ENCODE peak calls at places on chromosomes 7 and 10, in four cellular contexts. One of them, this sample, is unnamed. For H3K4me1, the result is how much of the 10 kb centered on the place peaks cover.

GRCh38 chr7:148622887-148623585 is 32.5 kb downstream of the C7orf33 start:
- DNase-seq in K562: no peak
- DNase-seq in SK-N-SH: peak
- DNase-seq in H1: no peak
- DNase-seq in this sample: no peak

GRCh38 chr7:111560773-111561658 is 1.3 kb downstream of the IMMP2L start:
- DNase-seq in K562: peak
- DNase-seq in SK-N-SH: peak
- DNase-seq in H1: no peak
- DNase-seq in this sample: no peak

GRCh38 chr7:120831260-120831659 is 26.7 kb downstream of the TSPAN12 start:
- DNase-seq in K562: no peak
- DNase-seq in SK-N-SH: no peak
- DNase-seq in H1: no peak
- DNase-seq in this sample: no peak

GRCh38 chr10:112376578-112376855 is 2.6 kb downstream of the ACSL5 start:
- DNase-seq in K562: no peak
- DNase-seq in SK-N-SH: no peak
- DNase-seq in H1: no peak
- DNase-seq in this sample: no peak

GRCh38 chr10:100340948-100341847 is 5.8 kb upstream of the SCD start:
- DNase-seq in K562: no peak
- DNase-seq in SK-N-SH: no peak
- DNase-seq in H1: no peak
- DNase-seq in this sample: no peak

GRCh38 chr7:102469351-102469971 is 4.7 kb downstream of the LRWD1 start:
- DNase-seq in K562: no peak
- DNase-seq in SK-N-SH: no peak
- DNase-seq in H1: no peak
- DNase-seq in this sample: no peak

GRCh38 chr7:89623018-89623672 is 531.1 kb upstream of the STEAP1 start:
- DNase-seq in K562: no peak
- DNase-seq in SK-N-SH: peak
- DNase-seq in H1: no peak
- DNase-seq in this sample: peak

GRCh38 chr10:31133628-31134302 is 102.1 kb upstream of the ZNF438 start:
- DNase-seq in K562: peak
- DNase-seq in SK-N-SH: peak
- DNase-seq in H1: no peak
- DNase-seq in this sample: peak

GRCh38 chr7:77316219-77316978 is 99.8 kb downstream of the GSAP start:
- DNase-seq in K562: no peak
- DNase-seq in SK-N-SH: no peak
- DNase-seq in H1: no peak
- DNase-seq in this sample: no peak

GRCh38 chr7:23105086-23105643 is 420 bp upstream of the KLHL7 start:
- DNase-seq in K562: no peak
- DNase-seq in SK-N-SH: no peak
- DNase-seq in H1: no peak
- DNase-seq in this sample: no peak

GRCh38 chr7:100819586-100819985 is 7.7 kb downstream of the EPHB4 start:
- DNase-seq in K562: no peak
- DNase-seq in SK-N-SH: peak
- DNase-seq in H1: no peak
- DNase-seq in this sample: no peak

GRCh38 chr7:141014091-141014490 is 661 bp downstream of the MRPS33 start:
- DNase-seq in K562: no peak
- DNase-seq in SK-N-SH: peak
- DNase-seq in H1: no peak
- DNase-seq in this sample: no peak

GRCh38 chr7:41758321-41758720 is 55.4 kb upstream of the INHBA start:
- DNase-seq in K562: no peak
- DNase-seq in SK-N-SH: no peak
- DNase-seq in H1: no peak
- DNase-seq in this sample: no peak

GRCh38 chr10:46526682-46527038 is 29.8 kb downstream of the GPRIN2 start:
- DNase-seq in K562: no peak
- DNase-seq in SK-N-SH: peak
- DNase-seq in H1: no peak
- DNase-seq in this sample: no peak

GRCh38 chr10:1036341-1036791 is 10.7 kb upstream of the IDI2 start:
- DNase-seq in K562: no peak
- DNase-seq in SK-N-SH: no peak
- DNase-seq in H1: no peak
- DNase-seq in this sample: no peak

GRCh38 chr10:121293121-121293520 is 305.1 kb downstream of the FGFR2 start:
- DNase-seq in K562: no peak
- DNase-seq in SK-N-SH: no peak
- DNase-seq in H1: no peak
- DNase-seq in this sample: no peak

GRCh38 chr10:112461029-112461887 is 14.2 kb downstream of the VTI1A start:
- DNase-seq in K562: no peak
- DNase-seq in SK-N-SH: no peak
- DNase-seq in H1: no peak
- DNase-seq in this sample: no peak

GRCh38 chr10:62380002-62380401 is 5.8 kb downstream of the ZNF365 start:
- DNase-seq in K562: no peak
- DNase-seq in SK-N-SH: no peak
- DNase-seq in H1: no peak
- DNase-seq in this sample: no peak

GRCh38 chr10:35540296-35541164 is 64.6 kb upstream of the GJD4 start:
- DNase-seq in K562: no peak
- DNase-seq in SK-N-SH: no peak
- DNase-seq in H1: no peak
- DNase-seq in this sample: no peak

GRCh38 chr7:110010379-110010778 is 1080.5 kb upstream of the LRRN3 start:
- DNase-seq in K562: no peak
- DNase-seq in SK-N-SH: no peak
- DNase-seq in H1: no peak
- DNase-seq in this sample: no peak

GRCh38 chr10:86664370-86665217 is 3.7 kb upstream of the LDB3 start:
- DNase-seq in K562: no peak
- DNase-seq in SK-N-SH: peak
- DNase-seq in H1: no peak
- DNase-seq in this sample: no peak

GRCh38 chr7:41956712-41957111 is 253.8 kb upstream of the INHBA start:
- DNase-seq in K562: no peak
- DNase-seq in SK-N-SH: no peak
- DNase-seq in H1: no peak
- DNase-seq in this sample: no peak

GRCh38 chr7:78095549-78095948 is 297.0 kb downstream of the PHTF2 start:
- DNase-seq in K562: no peak
- DNase-seq in SK-N-SH: no peak
- DNase-seq in H1: no peak
- DNase-seq in this sample: no peak

GRCh38 chr10:121645696-121646095 is 47.5 kb upstream of the FGFR2 start:
- DNase-seq in K562: no peak
- DNase-seq in SK-N-SH: no peak
- DNase-seq in H1: no peak
- DNase-seq in this sample: no peak

GRCh38 chr10:30151581-30152389 is 92.4 kb upstream of the JCAD start:
- DNase-seq in K562: peak
- DNase-seq in SK-N-SH: peak
- DNase-seq in H1: peak
- DNase-seq in this sample: no peak

GRCh38 chr10:12177642-12178041 is 18.0 kb downstream of the NUDT5 start:
- DNase-seq in K562: no peak
- DNase-seq in SK-N-SH: no peak
- DNase-seq in H1: no peak
- DNase-seq in this sample: no peak

GRCh38 chr7:779480-779879 is 52.4 kb upstream of the PRKAR1B start:
- DNase-seq in K562: no peak
- DNase-seq in SK-N-SH: no peak
- DNase-seq in H1: no peak
- DNase-seq in this sample: no peak

GRCh38 chr7:7399707-7400106 is 136.0 kb downstream of the COL28A1 start:
- DNase-seq in K562: no peak
- DNase-seq in SK-N-SH: no peak
- DNase-seq in H1: no peak
- DNase-seq in this sample: no peak

GRCh38 chr7:98470131-98470985 is 69.5 kb upstream of the BAIAP2L1 start:
- DNase-seq in K562: peak
- DNase-seq in SK-N-SH: peak
- DNase-seq in H1: peak
- DNase-seq in this sample: no peak

GRCh38 chr7:130910949-130911944 is 177.2 kb upstream of the KLF14 start:
- DNase-seq in K562: peak
- DNase-seq in SK-N-SH: no peak
- DNase-seq in H1: no peak
- DNase-seq in this sample: no peak

GRCh38 chr7:130913721-130914588 is 179.9 kb upstream of the KLF14 start:
- DNase-seq in K562: no peak
- DNase-seq in SK-N-SH: no peak
- DNase-seq in H1: no peak
- DNase-seq in this sample: no peak

GRCh38 chr7:130912086-130912909 is 178.3 kb upstream of the KLF14 start:
- DNase-seq in K562: no peak
- DNase-seq in SK-N-SH: no peak
- DNase-seq in H1: no peak
- DNase-seq in this sample: no peak

GRCh38 chr7:130914589-130915294 is 180.7 kb upstream of the KLF14 start:
- DNase-seq in K562: no peak
- DNase-seq in SK-N-SH: no peak
- DNase-seq in H1: no peak
- DNase-seq in this sample: no peak

GRCh38 chr7:130912910-130913720 is 179.1 kb upstream of the KLF14 start:
- DNase-seq in K562: peak
- DNase-seq in SK-N-SH: no peak
- DNase-seq in H1: no peak
- DNase-seq in this sample: peak
- H3K4me1 ChIP-seq in K562: under half
- H3K4me1 ChIP-seq in SK-N-SH: under half
- H3K4me1 ChIP-seq in H1: under half
- H3K4me1 ChIP-seq in this sample: under half

DNA sequence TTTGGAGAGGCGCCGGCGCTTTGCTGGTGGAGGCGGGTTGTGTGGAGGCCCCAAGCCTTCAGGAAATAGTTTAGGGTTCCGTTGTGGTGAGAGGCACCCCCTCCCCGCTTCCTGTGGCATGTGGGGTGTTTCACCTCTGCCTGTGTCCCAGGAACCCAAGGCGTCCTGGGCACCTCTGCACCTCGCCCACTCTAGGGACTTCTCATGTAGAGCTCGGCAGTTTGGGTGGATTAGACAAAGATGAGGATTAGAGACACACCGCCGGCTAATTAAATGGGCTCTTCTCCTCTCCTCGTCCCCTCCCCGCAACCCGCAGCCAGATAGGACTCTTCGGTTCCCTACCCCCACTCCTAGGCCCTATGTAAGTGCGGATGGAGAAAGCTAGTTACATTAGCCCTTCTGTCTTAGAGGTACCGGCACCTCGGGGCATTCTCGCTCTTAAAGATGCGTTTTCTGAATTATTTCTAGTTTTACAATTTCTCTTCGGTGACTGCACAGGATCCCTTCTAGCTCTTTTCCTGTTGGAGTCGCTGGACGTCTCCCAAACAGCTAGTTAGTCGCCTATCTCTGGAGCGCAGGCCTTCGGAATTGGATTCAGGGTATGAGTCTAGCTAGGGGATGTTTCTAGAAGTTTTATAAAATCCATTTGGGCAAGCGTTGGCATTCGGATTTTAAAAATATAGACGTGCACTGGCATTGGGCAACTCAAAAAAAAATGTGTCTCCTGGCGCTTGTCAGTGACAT is 7.8 kb downstream of the PTF1A start:
- DNase-seq in K562: no peak
- DNase-seq in SK-N-SH: no peak
- DNase-seq in H1: no peak
- DNase-seq in this sample: no peak
- H3K4me3 ChIP-seq in K562: no peak
- H3K4me3 ChIP-seq in SK-N-SH: no peak
- H3K4me3 ChIP-seq in H1: peak
- H3K4me3 ChIP-seq in this sample: no peak

DNA sequence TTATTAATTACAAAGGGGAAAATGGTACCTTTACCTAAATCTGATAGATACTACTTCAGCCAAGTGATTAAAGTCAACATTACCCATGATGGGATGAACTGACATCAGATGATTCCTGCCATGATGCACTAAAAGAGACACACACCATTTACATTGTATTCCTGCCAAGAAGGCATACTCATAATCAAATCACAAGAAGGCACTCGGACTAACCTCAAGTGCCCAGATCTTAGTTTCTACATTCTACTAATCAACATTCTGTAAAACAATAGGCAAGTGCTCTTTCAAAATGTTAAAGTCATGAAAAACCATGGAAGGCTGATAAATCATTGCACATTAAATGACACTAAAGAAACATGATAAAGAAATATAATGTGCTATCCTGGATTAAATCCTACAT is 44.4 kb downstream of the SLC35G1 start:
- DNase-seq in K562: no peak
- DNase-seq in SK-N-SH: no peak
- DNase-seq in H1: no peak
- DNase-seq in this sample: no peak
- TF ChIP-seq NRF1 in K562: no peak
- TF ChIP-seq NRF1 in SK-N-SH: no peak
- TF ChIP-seq NRF1 in H1: no peak
- TF ChIP-seq NRF1 in this sample: no peak

DNA sequence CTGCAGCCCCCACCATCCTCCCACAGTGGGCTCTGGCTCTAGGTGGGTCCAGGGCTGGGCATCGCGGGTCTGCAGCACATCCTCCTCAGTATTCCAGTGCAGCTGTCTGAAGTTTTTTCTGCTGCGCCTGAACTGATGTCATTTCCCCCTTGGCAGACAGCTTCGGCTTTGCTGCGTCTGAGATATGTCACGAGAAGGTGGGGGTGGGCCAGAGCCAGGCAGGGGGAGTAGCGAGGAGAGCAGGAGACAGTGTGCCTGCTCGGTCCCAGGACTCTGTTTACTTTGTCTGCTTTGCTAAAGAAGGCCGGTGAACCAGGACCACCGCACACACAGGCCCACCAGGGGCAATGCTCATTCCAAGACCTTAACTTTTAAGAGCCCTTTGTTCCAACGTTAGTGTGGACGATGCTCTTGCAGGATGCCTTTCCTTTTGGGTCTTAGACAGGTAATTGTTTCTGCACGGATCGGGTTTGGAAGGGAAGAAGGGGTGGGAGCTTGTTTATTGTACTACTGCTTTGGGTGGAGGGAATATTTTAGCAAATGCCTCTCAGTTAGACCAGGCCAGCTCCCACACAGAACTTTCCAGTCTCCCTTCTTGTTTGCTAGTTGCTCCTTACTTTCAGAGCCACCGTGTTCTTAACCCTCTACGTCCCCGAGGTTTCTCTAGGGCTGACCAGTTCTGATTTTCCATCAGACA is 32.4 kb downstream of the WBP1L start:
- DNase-seq in K562: peak
- DNase-seq in SK-N-SH: peak
- DNase-seq in H1: no peak
- DNase-seq in this sample: no peak
- H3K4me1 ChIP-seq in K562: under half
- H3K4me1 ChIP-seq in SK-N-SH: under half
- H3K4me1 ChIP-seq in H1: under half
- H3K4me1 ChIP-seq in this sample: under half